ENCODE peak calls at places on chromosomes 11 and 22, in eight cellular contexts. O is breast epithelium; W is right lobe of liver; A is CD8-positive, alpha-beta T cell; Q is fibroblast of mammary gland; E is keratinocyte; I is GM23338; C is fibroblast of pulmonary artery. R is an unnamed sample.

GRCh38 chr11:44899959-44900358 is 50.7 kb downstream of the TP53I11 start:
- DNase-seq in A (no peak), Q (peak), E (no peak), W (no peak), I (peak), O (no peak), C (peak), R (peak)

GRCh38 chr11:102807921-102808320 is 10.0 kb upstream of the MMP1 start:
- DNase-seq in C (no peak), A (no peak), O (no peak), W (no peak), I (peak), E (no peak), Q (peak), R (no peak)

GRCh38 chr11:12483604-12484003 is 106.2 kb downstream of the PARVA start:
- DNase-seq in Q (no peak), I (no peak), O (no peak), A (no peak), C (no peak), W (no peak), E (no peak), R (no peak)

GRCh38 chr22:35480627-35481565 is 59.7 kb upstream of the RASD2 start:
- DNase-seq in I (no peak), W (no peak), E (no peak), O (peak), Q (no peak), A (no peak), C (no peak), R (no peak)

GRCh38 chr11:113142508-113142907 is 171.9 kb upstream of the TTC12 start:
- DNase-seq in C (no peak), I (no peak), A (no peak), Q (no peak), E (no peak), O (no peak), W (no peak), R (no peak)

GRCh38 chr11:32575070-32575469 is 8.6 kb upstream of the EIF3M start:
- DNase-seq in E (no peak), O (no peak), W (no peak), C (no peak), I (no peak), Q (no peak), A (no peak), R (no peak)

GRCh38 chr11:22920939-22921565 is 60.8 kb upstream of the CCDC179 start:
- DNase-seq in I (peak), E (no peak), O (no peak), C (peak), A (no peak), W (no peak), Q (peak), R (peak)

GRCh38 chr11:82738116-82738515 is 4.5 kb upstream of the FAM181B start:
- DNase-seq in A (no peak), I (no peak), C (no peak), W (no peak), Q (no peak), E (no peak), O (no peak), R (no peak)

GRCh38 chr11:48167380-48167779 is 49.2 kb upstream of the OR4B1 start:
- DNase-seq in O (no peak), C (no peak), A (no peak), Q (peak), W (no peak), E (no peak), I (no peak), R (no peak)

GRCh38 chr22:24046024-24046423 is 34.9 kb downstream of the CABIN1 start:
- DNase-seq in O (no peak), A (no peak), C (no peak), I (no peak), Q (peak), E (no peak), W (peak), R (no peak)

GRCh38 chr11:19164230-19164855 is 37.4 kb downstream of the CSRP3 start:
- DNase-seq in O (no peak), Q (no peak), A (no peak), I (no peak), W (no peak), E (no peak), C (no peak), R (no peak)

GRCh38 chr22:20405931-20406685 is 12.2 kb downstream of the ZNF74 start:
- DNase-seq in A (no peak), Q (no peak), O (no peak), C (no peak), W (peak), E (no peak), I (no peak), R (no peak)

DNA sequence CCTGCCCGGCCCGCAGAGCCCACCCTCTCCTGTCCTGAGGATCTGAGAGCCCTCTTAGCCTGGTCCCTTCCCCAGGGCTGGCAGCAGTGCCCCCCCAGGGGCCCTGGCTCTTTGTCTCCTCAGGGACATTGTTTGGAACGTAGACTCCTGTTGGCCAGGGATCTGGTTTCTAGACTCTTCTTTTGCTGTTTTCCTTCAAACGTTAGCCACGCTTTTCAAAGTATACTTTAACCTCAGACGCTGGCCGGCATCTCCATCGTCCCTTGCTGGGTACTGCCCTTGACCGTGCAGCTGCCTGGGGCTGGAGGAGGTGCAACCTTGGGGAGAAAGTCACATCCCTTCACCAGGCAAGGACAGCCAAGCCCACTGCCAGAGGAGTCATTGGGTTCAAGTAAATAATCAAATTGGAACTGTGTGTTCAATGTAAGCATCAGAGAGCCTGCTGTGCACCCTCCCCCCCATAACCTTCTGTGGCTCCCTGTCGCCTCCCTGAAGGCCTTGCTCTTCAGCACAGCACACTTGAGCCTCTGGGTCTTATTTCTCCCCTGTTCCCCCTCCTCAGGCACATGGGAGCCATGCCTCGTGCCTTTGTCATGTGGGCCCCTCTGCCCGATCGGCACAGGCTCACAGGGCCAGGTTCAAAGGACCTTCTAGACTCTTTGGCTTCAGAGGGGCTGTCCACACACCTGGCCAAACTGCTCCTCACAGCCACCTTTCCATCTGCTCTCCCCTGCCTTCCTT is 21.8 kb upstream of the WNT7B start:
- DNase-seq in Q (no peak), E (no peak), I (no peak), C (no peak), O (no peak), A (peak), W (no peak), R (no peak)
- H3K4me3 ChIP-seq in Q (no peak), E (no peak), I (no peak), C (no peak), O (no peak), A (no peak), W (no peak), R (no peak)

DNA sequence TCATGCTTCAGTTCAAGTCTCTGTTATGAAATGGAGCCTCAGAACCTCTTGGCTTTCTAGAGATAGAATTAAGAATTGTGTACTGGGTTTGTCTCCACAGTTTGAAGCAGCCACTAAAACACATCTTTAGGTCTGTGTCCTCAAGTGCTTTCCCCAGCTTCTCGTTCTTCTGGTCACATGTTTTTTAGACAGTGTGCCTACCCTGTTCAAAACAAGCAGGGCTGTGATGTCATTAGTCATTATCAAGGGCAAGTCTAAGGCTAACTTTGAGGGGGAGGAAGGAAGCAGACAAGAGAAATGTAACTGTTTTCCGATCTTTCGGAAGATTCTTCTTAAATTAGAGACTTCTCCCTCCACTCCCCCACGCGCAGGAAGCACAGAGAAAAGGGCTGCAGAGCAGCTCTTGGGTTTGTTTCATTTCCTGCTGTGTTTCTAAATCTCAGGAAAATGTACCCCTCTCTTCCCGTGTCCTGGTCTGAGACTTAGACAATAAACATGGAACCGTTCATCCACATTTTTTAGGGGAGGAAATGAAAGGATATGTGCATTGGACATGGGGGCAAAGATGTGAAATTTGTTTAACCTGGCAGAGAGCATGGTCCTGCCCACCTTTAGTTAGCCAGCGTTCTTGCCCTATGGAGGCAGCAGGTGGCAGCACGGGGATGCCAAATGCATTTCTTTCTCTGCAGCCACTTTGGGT is 3.1 kb downstream of the AKIP1 start:
- DNase-seq in A (peak), E (no peak), I (peak), C (peak), O (no peak), Q (peak), W (no peak), R (peak)
- TF ChIP-seq CTCF in A (peak), E (peak), I (peak), C (peak), O (peak), Q (peak), W (peak), R (peak)

GRCh38 chr11:21604564-21604963 is 588.3 kb upstream of the ANO5 start:
- DNase-seq in E (no peak), I (no peak), C (no peak), W (no peak), A (no peak), Q (no peak), O (no peak), R (no peak)
- H3K4me3 ChIP-seq in E (no peak), I (no peak), C (no peak), W (no peak), A (no peak), Q (no peak), O (no peak), R (no peak)

DNA sequence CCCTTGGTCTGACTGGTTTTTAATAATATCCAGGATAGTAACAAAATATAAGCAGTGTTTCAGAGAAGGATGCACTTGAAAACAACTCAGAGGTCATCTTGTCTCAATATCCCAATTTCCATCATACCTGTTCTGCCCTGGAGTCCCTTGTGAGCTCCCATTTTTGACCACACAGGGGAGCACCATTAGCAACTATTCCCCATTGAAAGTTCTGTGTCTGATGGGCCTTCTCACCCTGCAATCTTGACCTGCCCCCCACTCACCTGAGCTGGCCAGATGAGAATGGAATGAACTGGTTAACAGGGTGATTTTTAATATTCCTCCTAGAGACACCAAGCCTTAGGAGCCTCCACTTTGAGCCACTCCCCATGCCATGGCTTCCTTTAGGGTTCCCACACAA is 3.8 kb upstream of the CAPN5 start:
- DNase-seq in I (peak), O (peak), W (peak), A (no peak), E (no peak), C (no peak), Q (no peak), R (no peak)
- TF ChIP-seq CTCF in I (peak), O (no peak), W (peak), A (no peak), E (peak), C (peak), Q (peak), R (peak)

GRCh38 chr11:65506770-65507485 is 8.1 kb downstream of the MALAT1 start:
- DNase-seq in W (no peak), Q (peak), E (no peak), I (peak), A (peak), O (no peak), C (peak), R (peak)
- H3K4me3 ChIP-seq in W (no peak), Q (peak), E (peak), I (no peak), A (peak), O (peak), C (peak), R (peak)

R was measured in foreskin fibroblast.